ENCODE peak calls at places on chromosome 18, in seven cellular contexts. Q is CD8-positive, alpha-beta T cell; O is mesendoderm; S is H7; J is lower lobe of right lung; B is adrenal gland; D is tibial nerve. T is an unnamed sample.
A peak's percentile ranks its signal among the peaks of the same experiment; 100 is the strongest.

GRCh38 chr18:10851824-10852225 is 297.5 kb downstream of the PIEZO2 start:
- DNase-seq in O (peak; percentile 61), J (no peak), B (no peak), D (no peak), Q (no peak), S (peak; percentile 31), T (no peak)

GRCh38 chr18:44742741-44743311 is 62.1 kb downstream of the SETBP1 start:
- DNase-seq in B (peak; percentile 17), J (no peak), S (peak; percentile 16), D (peak; percentile 37), O (peak; percentile 58), Q (no peak), T (no peak)

GRCh38 chr18:38951633-38952032 is 1386.0 kb upstream of the CELF4 start:
- DNase-seq in S (no peak), O (no peak), D (no peak), B (no peak), J (no peak), Q (no peak), T (no peak)

GRCh38 chr18:50079571-50080295 is 115.2 kb downstream of the MYO5B start:
- DNase-seq in D (no peak), J (peak; percentile 57), B (peak; percentile 76), Q (no peak), S (no peak), O (no peak), T (no peak)

GRCh38 chr18:60070631-60071030 is 170.8 kb downstream of the PMAIP1 start:
- DNase-seq in O (no peak), Q (no peak), B (no peak), D (no peak), J (no peak), S (no peak), T (no peak)

GRCh38 chr18:7255643-7256042 is 24.8 kb downstream of the LRRC30 start:
- DNase-seq in D (no peak), S (no peak), Q (no peak), B (no peak), O (no peak), J (no peak), T (no peak)

GRCh38 chr18:48810805-48811204 is 140.0 kb downstream of the SMAD7 start:
- DNase-seq in S (no peak), Q (no peak), J (no peak), D (no peak), B (no peak), O (no peak), T (no peak)

GRCh38 chr18:49467599-49467998 is 7.2 kb upstream of the DYM start:
- DNase-seq in J (no peak), D (no peak), Q (no peak), S (no peak), O (no peak), B (no peak), T (no peak)

GRCh38 chr18:48997985-48998831 is 47.4 kb upstream of the SMAD7 start:
- DNase-seq in B (peak; percentile 73), Q (no peak), S (peak; percentile 82), J (peak; percentile 87), D (no peak), O (peak; percentile 99), T (no peak)

GRCh38 chr18:53567935-53568574 is 656.4 kb downstream of the MBD2 start:
- DNase-seq in J (no peak), B (no peak), S (peak; percentile 30), O (peak; percentile 73), Q (no peak), D (no peak), T (no peak)

DNA sequence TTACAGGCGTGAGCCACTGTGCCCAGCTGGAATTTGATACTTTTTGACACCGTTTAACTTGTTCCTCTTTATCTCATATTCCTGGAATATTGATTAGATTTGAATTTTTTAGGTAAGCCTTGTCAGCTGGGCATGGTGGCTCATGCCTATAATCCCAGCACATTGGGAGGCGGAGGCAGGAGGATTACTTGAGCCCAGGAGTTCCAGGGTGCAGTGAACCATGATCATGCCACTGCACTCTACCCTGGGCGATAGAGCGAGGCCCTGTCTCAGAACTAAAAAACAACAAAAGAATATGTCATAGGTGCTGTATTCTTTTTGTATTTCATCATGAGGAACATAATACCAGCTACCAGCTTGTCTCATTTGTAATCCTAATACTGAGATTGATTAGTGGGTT is 90.3 kb downstream of the ZNF532 start:
- DNase-seq in B (no peak), Q (no peak), O (no peak), D (no peak), J (no peak), S (no peak), T (no peak)
- H3K36me3 ChIP-seq in B (no peaks in the 10 kb centered on the region), Q (no peaks in the 10 kb centered on the region), O (peaks cover 3% of the 10 kb centered on the region), D (no peaks in the 10 kb centered on the region), J (peaks cover 29% of the 10 kb centered on the region), S (peaks cover 18% of the 10 kb centered on the region), T (peaks cover 71% of the 10 kb centered on the region)

DNA sequence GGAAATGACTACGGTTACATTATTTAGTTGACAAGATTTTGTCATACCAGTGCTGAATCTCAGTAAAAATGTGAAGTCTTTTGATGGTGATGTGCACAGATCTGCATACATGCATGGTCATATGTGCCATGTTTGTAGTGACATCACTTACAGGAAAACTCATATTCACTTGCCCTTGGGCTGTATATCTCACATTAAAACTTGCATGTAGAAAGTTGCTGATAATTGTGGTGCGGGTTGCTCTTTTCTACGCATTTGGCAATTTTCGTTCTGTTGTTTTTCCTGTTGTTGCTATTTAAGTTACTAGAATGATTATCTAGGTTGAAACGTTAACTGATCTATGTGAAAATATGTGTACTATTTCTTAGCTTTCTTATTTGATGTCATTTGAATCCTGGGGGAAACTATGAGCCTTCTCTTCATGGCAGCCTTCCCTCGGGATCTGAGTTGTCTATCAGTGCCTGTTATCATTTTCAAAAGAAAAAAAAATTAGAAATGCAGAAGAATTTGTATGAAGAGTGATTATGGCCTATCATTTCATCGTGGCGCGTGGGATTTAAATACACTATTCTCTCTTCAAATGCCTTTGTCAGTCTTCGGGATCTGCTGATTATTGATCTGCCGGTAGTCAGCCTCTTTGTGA is 296.6 kb downstream of the TMX3 start:
- DNase-seq in B (no peak), S (no peak), Q (no peak), J (no peak), O (no peak), D (no peak), T (no peak)
- H3K4me3 ChIP-seq in B (no peak overlapping the region), S (no peak overlapping the region), Q (no peak overlapping the region), J (no peak overlapping the region), O (no peak overlapping the region), D (no peak overlapping the region), T (no peak overlapping the region)

GRCh38 chr18:2997429-2997828 is 15.5 kb downstream of the LPIN2 start:
- DNase-seq in B (no peak), D (no peak), O (no peak), S (no peak), J (no peak), Q (no peak), T (no peak)

GRCh38 chr18:2994603-2995432 is 18.1 kb downstream of the LPIN2 start:
- DNase-seq in O (peak; percentile 56), S (peak; percentile 47), B (no peak), D (no peak), Q (peak; percentile 50), J (no peak), T (peak; percentile 4)

GRCh38 chr18:2992995-2993877 is 19.7 kb downstream of the LPIN2 start:
- DNase-seq in J (no peak), S (no peak), D (no peak), O (no peak), Q (no peak), B (no peak), T (no peak)

GRCh38 chr18:2991241-2991640 is 21.7 kb downstream of the LPIN2 start:
- DNase-seq in O (no peak), J (no peak), D (no peak), S (no peak), Q (no peak), B (no peak), T (no peak)

GRCh38 chr18:2994190-2994589 is 18.8 kb downstream of the LPIN2 start:
- DNase-seq in J (no peak), O (no peak), B (no peak), D (no peak), Q (no peak), S (no peak), T (no peak)
- H3K36me3 ChIP-seq in J (no peaks in the 10 kb centered on the region), O (no peaks in the 10 kb centered on the region), B (no peaks in the 10 kb centered on the region), D (no peaks in the 10 kb centered on the region), Q (no peaks in the 10 kb centered on the region), S (no peaks in the 10 kb centered on the region), T (no peaks in the 10 kb centered on the region)

GRCh38 chr18:57775937-57776336 is 27.2 kb downstream of the ATP8B1 start:
- DNase-seq in J (no peak), Q (no peak), B (no peak), S (no peak), D (no peak), O (no peak), T (no peak)
- H3K4me3 ChIP-seq in J (no peak overlapping the region), Q (no peak overlapping the region), B (no peak overlapping the region), S (no peak overlapping the region), D (no peak overlapping the region), O (no peak overlapping the region), T (no peak overlapping the region)

DNA sequence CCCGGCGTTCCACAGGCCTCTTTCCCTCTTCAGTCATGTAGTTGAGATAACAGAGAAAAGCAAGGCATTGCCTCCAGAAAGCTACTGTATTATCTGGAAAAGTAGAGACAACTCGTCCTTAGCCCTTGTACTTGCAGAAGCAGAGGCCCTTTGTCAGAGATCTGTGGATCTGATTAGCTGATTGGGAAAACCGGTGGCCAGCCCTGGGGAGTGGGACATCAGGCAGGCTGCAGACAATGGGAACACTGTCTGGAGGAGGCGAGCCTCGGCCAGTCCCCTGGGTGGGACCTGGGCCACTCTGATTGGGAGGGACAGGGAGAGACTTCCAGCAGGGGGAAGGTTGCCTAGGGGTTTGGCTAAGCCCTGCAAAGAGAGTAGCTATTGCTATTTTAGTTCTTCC is 1.2 kb upstream of the MC2R start:
- DNase-seq in Q (no peak), D (no peak), O (peak; percentile 42), B (peak; percentile 28), S (no peak), J (no peak), T (no peak)
- H3K36me3 ChIP-seq in Q (no peaks in the 10 kb centered on the region), D (no peaks in the 10 kb centered on the region), O (no peaks in the 10 kb centered on the region), B (no peaks in the 10 kb centered on the region), S (no peaks in the 10 kb centered on the region), J (no peaks in the 10 kb centered on the region), T (no peaks in the 10 kb centered on the region)

DNA sequence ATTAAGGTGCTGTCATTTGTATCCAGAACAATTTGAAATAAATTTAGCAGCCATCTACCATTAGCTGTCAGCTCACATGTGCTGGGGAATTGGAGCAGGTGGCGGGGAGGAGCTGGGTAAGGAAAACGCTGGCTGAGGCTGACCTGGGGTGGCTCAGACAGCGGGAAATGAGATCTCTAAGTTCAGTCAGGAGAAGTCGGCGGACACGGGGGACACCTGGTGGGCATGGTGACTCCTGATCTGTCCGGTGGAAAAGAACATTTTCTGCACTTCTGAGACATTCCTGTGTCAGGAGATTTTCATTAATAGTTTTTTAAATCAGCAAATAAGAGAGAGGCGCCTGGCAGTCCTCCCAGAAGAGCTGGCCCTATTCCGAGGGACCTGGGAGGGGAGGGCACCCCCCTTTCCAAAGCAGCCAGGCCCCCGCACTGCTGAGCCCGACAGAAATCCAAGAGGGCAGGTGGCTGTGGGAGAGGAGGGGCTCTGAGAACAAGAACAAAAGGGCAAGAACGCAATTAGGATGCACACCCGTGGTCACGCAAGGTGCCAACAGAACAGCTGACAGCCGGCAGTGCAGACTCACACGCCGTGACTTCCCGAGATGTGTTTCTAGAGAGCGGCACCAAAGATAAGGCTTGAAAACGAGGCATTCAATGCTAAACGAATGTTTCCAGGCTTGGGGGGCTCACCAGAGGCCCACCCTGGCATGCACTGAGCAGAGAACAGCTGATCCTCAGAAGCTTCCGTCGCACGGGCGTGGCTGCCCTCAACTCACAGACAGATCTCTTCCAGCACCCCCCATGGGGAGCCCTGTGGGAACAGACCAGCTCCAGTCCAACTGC is 26.4 kb downstream of the SLC66A2 start:
- DNase-seq in Q (no peak), S (peak; percentile 67), J (peak; percentile 42), D (no peak), O (no peak), B (no peak), T (no peak)
- H3K4me3 ChIP-seq in Q (no peak overlapping the region), S (no peak overlapping the region), J (no peak overlapping the region), D (no peak overlapping the region), O (no peak overlapping the region), B (no peak overlapping the region), T (no peak overlapping the region)